ENCODE peak calls at places on chromosomes 13 and 19, in eight cellular contexts. G is fibroblast of mammary gland; Q is nephron progenitor cell; Z is stimulated activated CD8-positive, alpha-beta memory T cell treated with anti-CD3 and anti-CD28 coated beads, Interleukin-7, amount 100 ng/mL, for 1 hour; T is DND-41; C is body of pancreas; X is astrocyte of the spinal cord; W is left cardiac atrium. O is an unnamed sample.

GRCh38 chr19:29658221-29658991 is 6.9 kb upstream of the PLEKHF1 start:
- DNase-seq in G (no peak), Q (no peak), Z (no peak), T (no peak), C (no peak), X (no peak), W (no peak), O (no peak)

GRCh38 chr19:48815870-48816501 is 5.2 kb upstream of the BCAT2 start:
- DNase-seq in G (no peak), Q (no peak), Z (no peak), T (no peak), C (peak; percentile 80), X (no peak), W (no peak), O (no peak)

GRCh38 chr19:6825076-6825774 is 52.7 kb downstream of the VAV1 start:
- DNase-seq in G (no peak), Q (no peak), Z (no peak), T (no peak), C (no peak), X (no peak), W (no peak), O (no peak)

GRCh38 chr13:113349491-113349890 is 14.4 kb downstream of the GRTP1 start:
- DNase-seq in G (no peak), Q (no peak), Z (no peak), T (no peak), C (no peak), X (no peak), W (no peak), O (no peak)

GRCh38 chr19:41740415-41741243 is 14.7 kb upstream of the CEACAM6 start:
- DNase-seq in G (no peak), Q (no peak), Z (no peak), T (no peak), C (no peak), X (no peak), W (no peak), O (no peak)

GRCh38 chr19:720691-721160 is 12.0 kb downstream of the PALM start:
- DNase-seq in G (no peak), Q (no peak), Z (no peak), T (no peak), C (no peak), X (no peak), W (no peak), O (no peak)

GRCh38 chr19:2014731-2015610 is 543 bp downstream of the BTBD2 start:
- DNase-seq in G (no peak), Q (peak; percentile 67), Z (no peak), T (peak; percentile 51), C (no peak), X (no peak), W (no peak), O (no peak)

GRCh38 chr13:49838989-49839388 is 46.5 kb upstream of the KPNA3 start:
- DNase-seq in G (no peak), Q (no peak), Z (no peak), T (no peak), C (no peak), X (no peak), W (no peak), O (no peak)

GRCh38 chr13:28273919-28274318 is 135.6 kb downstream of the PAN3 start:
- DNase-seq in G (peak; percentile 4), Q (no peak), Z (no peak), T (peak; percentile 22), C (no peak), X (no peak), W (no peak), O (no peak)

GRCh38 chr13:67134322-67135129 is 95.6 kb downstream of the PCDH9 start:
- DNase-seq in G (peak; percentile 16), Q (no peak), Z (no peak), T (peak; percentile 7), C (no peak), X (peak; percentile 58), W (no peak), O (no peak)

GRCh38 chr19:12791345-12792047 is at the start of gene JUNB:
- DNase-seq in G (peak; percentile 95), Q (peak; percentile 91), Z (peak; percentile 96), T (peak; percentile 95), C (peak; percentile 99), X (peak; percentile 98), W (peak; percentile 99), O (peak; percentile 89)

GRCh38 chr19:56603829-56604228 is 8.7 kb downstream of the ZNF71 start:
- DNase-seq in G (no peak), Q (no peak), Z (no peak), T (no peak), C (no peak), X (no peak), W (no peak), O (no peak)

GRCh38 chr13:43331676-43332075 is 308.3 kb downstream of the DNAJC15 start:
- DNase-seq in G (peak; percentile 2), Q (no peak), Z (no peak), T (no peak), C (no peak), X (peak; percentile 41), W (no peak), O (no peak)

GRCh38 chr19:3179739-3180293 is 1.2 kb downstream of the S1PR4 start:
- DNase-seq in G (no peak), Q (no peak), Z (no peak), T (peak; percentile 51), C (no peak), X (no peak), W (no peak), O (no peak)

GRCh38 chr19:6556043-6556449 is 25.2 kb downstream of the TNFSF9 start:
- DNase-seq in G (no peak), Q (no peak), Z (no peak), T (no peak), C (no peak), X (no peak), W (no peak), O (no peak)

GRCh38 chr13:42548731-42549554 is 25.0 kb upstream of the TNFSF11 start:
- DNase-seq in G (peak; percentile 33), Q (peak; percentile 44), Z (no peak), T (no peak), C (no peak), X (peak; percentile 89), W (no peak), O (no peak)

GRCh38 chr19:19566306-19566705 is 28.2 kb downstream of the CILP2 start:
- DNase-seq in G (no peak), Q (no peak), Z (no peak), T (no peak), C (no peak), X (no peak), W (no peak), O (no peak)

GRCh38 chr13:62643007-62643483 is 1227.4 kb upstream of the PCDH20 start:
- DNase-seq in G (peak; percentile 58), Q (no peak), Z (no peak), T (no peak), C (no peak), X (peak; percentile 57), W (no peak), O (no peak)

GRCh38 chr13:27080018-27080948 is 91.3 kb downstream of the USP12 start:
- DNase-seq in G (no peak), Q (no peak), Z (no peak), T (no peak), C (no peak), X (no peak), W (no peak), O (no peak)

GRCh38 chr19:10544753-10545251 is 1.1 kb downstream of the ATG4D start:
- DNase-seq in G (no peak), Q (no peak), Z (no peak), T (no peak), C (no peak), X (no peak), W (no peak), O (no peak)

GRCh38 chr19:4534836-4535658 is at the start of gene PLIN5:
- DNase-seq in G (no peak), Q (peak; percentile 95), Z (no peak), T (peak; percentile 16), C (peak; percentile 98), X (peak; percentile 19), W (peak; percentile 86), O (peak; percentile 70)

GRCh38 chr13:71661921-71662320 is 205.1 kb downstream of the DACH1 start:
- DNase-seq in G (peak; percentile 29), Q (no peak), Z (no peak), T (no peak), C (no peak), X (peak; percentile 84), W (no peak), O (no peak)

GRCh38 chr19:31390721-31391120 is 41.5 kb upstream of the TSHZ3 start:
- DNase-seq in G (no peak), Q (no peak), Z (no peak), T (no peak), C (no peak), X (no peak), W (no peak), O (no peak)

GRCh38 chr19:40216013-40216776 is 2.0 kb downstream of the TTC9B start:
- DNase-seq in G (no peak), Q (no peak), Z (no peak), T (no peak), C (no peak), X (no peak), W (no peak), O (no peak)

GRCh38 chr13:20672772-20673171 is 30.7 kb upstream of the IL17D start:
- DNase-seq in G (peak; percentile 59), Q (no peak), Z (no peak), T (no peak), C (no peak), X (no peak), W (no peak), O (no peak)

GRCh38 chr13:27362064-27362751 is 62.2 kb upstream of the GTF3A start:
- DNase-seq in G (peak; percentile 73), Q (peak; percentile 94), Z (peak; percentile 60), T (peak; percentile 77), C (peak; percentile 92), X (peak; percentile 73), W (peak; percentile 89), O (peak; percentile 41)